ENCODE peak calls at places on chromosomes 7 and 10, in five cellular contexts. I is fibroblast of lung, Y is Panc1, L is left ventricle myocardium inferior, G is GM23338. U is an unnamed sample.

GRCh38 chr7:79090543-79090942 is 362.9 kb downstream of the MAGI2 start:
- DNase-seq in Y (no peak), L (no peak), G (no peak), I (peak), U (no peak)

GRCh38 chr10:129095980-129096339 is 371.1 kb upstream of the MGMT start:
- DNase-seq in L (no peak), I (no peak), Y (no peak), G (no peak), U (no peak)

GRCh38 chr7:158695726-158696452 is 8.7 kb downstream of the NCAPG2 start:
- DNase-seq in G (peak), L (peak), Y (no peak), I (peak), U (peak)

GRCh38 chr10:86836044-86836443 is 79.6 kb downstream of the BMPR1A start:
- DNase-seq in G (no peak), Y (no peak), I (no peak), L (no peak), U (no peak)

GRCh38 chr10:95536894-95537542 is 24.2 kb downstream of the SORBS1 start:
- DNase-seq in L (no peak), G (no peak), I (no peak), Y (no peak), U (no peak)

GRCh38 chr7:16739863-16740622 is 13.5 kb upstream of the TSPAN13 start:
- DNase-seq in Y (peak), L (peak), G (no peak), I (peak), U (peak)

GRCh38 chr10:14567421-14567820 is 207.3 kb downstream of the FAM107B start:
- DNase-seq in G (no peak), I (no peak), L (no peak), Y (no peak), U (no peak)

GRCh38 chr10:5943536-5943935 is 33.8 kb downstream of the IL15RA start:
- DNase-seq in Y (no peak), L (peak), I (peak), G (peak), U (no peak)

GRCh38 chr10:66513504-66513903 is 412.3 kb upstream of the LRRTM3 start:
- DNase-seq in L (no peak), I (no peak), G (no peak), Y (no peak), U (no peak)

GRCh38 chr7:103966593-103967277 is 22.7 kb downstream of the RELN start:
- DNase-seq in G (no peak), I (no peak), L (no peak), Y (no peak), U (no peak)

GRCh38 chr10:64515975-64516699 is 994.9 kb downstream of the REEP3 start:
- DNase-seq in G (no peak), Y (no peak), I (no peak), L (no peak), U (no peak)

GRCh38 chr10:133465191-133465949 is 11.6 kb downstream of the SCART1 start:
- DNase-seq in G (peak), L (no peak), I (no peak), Y (no peak), U (no peak)

GRCh38 chr10:60003709-60004191 is 97.4 kb upstream of the CCDC6 start:
- DNase-seq in Y (no peak), G (peak), I (no peak), L (no peak), U (no peak)

GRCh38 chr10:28284126-28284525 is 18.7 kb downstream of the MPP7 start:
- DNase-seq in L (no peak), I (no peak), G (no peak), Y (no peak), U (no peak)

GRCh38 chr7:142263598-142264380 is 5.9 kb upstream of the PRSS58 start:
- DNase-seq in I (no peak), Y (no peak), L (no peak), G (no peak), U (no peak)

GRCh38 chr10:93261961-93262610 is 188.4 kb downstream of the CYP26A1 start:
- DNase-seq in L (no peak), Y (no peak), I (no peak), G (no peak), U (no peak)

GRCh38 chr10:22340362-22341189 is 4.7 kb upstream of the SPAG6 start:
- DNase-seq in G (peak), I (no peak), Y (peak), L (peak), U (peak)

GRCh38 chr7:19754521-19755116 is 18.8 kb downstream of the TMEM196 start:
- DNase-seq in G (peak), L (no peak), Y (peak), I (peak), U (peak)

GRCh38 chr10:77552252-77552651 is 85.4 kb downstream of the KCNMA1 start:
- DNase-seq in G (no peak), Y (no peak), L (no peak), I (peak), U (no peak)

GRCh38 chr10:113663142-113663541 is 699 bp downstream of the NRAP start:
- DNase-seq in G (no peak), Y (no peak), L (no peak), I (no peak), U (no peak)

GRCh38 chr10:104339469-104340098 is 1.3 kb upstream of the ITPRIP start:
- DNase-seq in G (no peak), Y (no peak), L (no peak), I (peak), U (no peak)

GRCh38 chr7:43522406-43523156 is 60.3 kb upstream of the STK17A start:
- DNase-seq in G (no peak), I (no peak), L (no peak), Y (no peak), U (no peak)

GRCh38 chr7:138773817-138774216 is 24.0 kb upstream of the TMEM213 start:
- DNase-seq in Y (no peak), I (no peak), L (no peak), G (peak), U (no peak)

GRCh38 chr10:70461397-70462348 is 16.9 kb upstream of the PALD1 start:
- DNase-seq in I (peak), Y (peak), L (peak), G (peak), U (peak)

GRCh38 chr10:70255329-70256299 is 22.4 kb upstream of the PPA1 start:
- DNase-seq in I (no peak), G (peak), L (no peak), Y (no peak), U (no peak)

GRCh38 chr7:33093266-33093665 is 15.9 kb downstream of the RP9 start:
- DNase-seq in I (no peak), Y (no peak), G (no peak), L (no peak), U (no peak)

GRCh38 chr10:49154641-49155040 is 20.8 kb upstream of the FAM170B start:
- DNase-seq in L (no peak), G (no peak), Y (no peak), I (no peak), U (no peak)

GRCh38 chr7:149196151-149196704 is 882 bp downstream of the ZNF282 start:
- DNase-seq in G (peak), L (no peak), I (peak), Y (no peak), U (no peak)

GRCh38 chr10:84348860-84349259 is 20.5 kb downstream of the CCSER2 start:
- DNase-seq in I (peak), L (no peak), Y (no peak), G (no peak), U (no peak)

GRCh38 chr7:22549051-22549450 is 49.1 kb upstream of the STEAP1B start:
- DNase-seq in G (peak), Y (no peak), I (no peak), L (no peak), U (no peak)

GRCh38 chr10:118002581-118002980 is 44.2 kb downstream of the RAB11FIP2 start:
- DNase-seq in L (no peak), I (peak), Y (no peak), G (no peak), U (no peak)

GRCh38 chr7:124791426-124791825 is 25.8 kb upstream of the GPR37 start:
- DNase-seq in G (no peak), I (no peak), L (no peak), Y (no peak), U (no peak)

DNA sequence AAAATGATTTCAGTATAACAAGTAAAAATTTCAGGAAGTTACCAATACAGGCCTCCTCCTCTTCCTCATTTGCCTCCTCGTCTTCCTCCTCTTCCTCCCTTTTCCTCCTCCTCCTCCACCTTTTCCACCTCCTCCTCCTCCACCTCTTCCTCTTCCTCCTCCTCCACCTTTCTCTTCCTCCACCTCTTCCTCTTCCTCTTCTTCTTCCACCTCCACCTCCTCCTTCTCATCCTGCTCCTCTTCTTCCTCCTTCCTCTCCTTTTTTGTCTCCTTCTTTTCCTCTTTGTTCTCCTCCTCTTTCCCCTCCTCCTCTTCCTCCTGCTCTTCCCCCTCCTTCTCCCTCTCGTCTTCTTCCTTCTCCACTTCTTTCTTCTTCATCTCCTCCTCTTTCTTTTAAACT is 94.4 kb upstream of the SFMBT2 start:
- DNase-seq in L (no peak), Y (no peak), G (no peak), I (no peak), U (no peak)
- H3K4me3 ChIP-seq in L (no peak), Y (no peak), G (no peak), I (no peak), U (no peak)

GRCh38 chr7:2638224-2638991 is 6.6 kb downstream of the TTYH3 start:
- DNase-seq in I (peak), G (no peak), L (peak), Y (no peak), U (peak)
- TF ChIP-seq CTCF in I (no peak), G (no peak), L (no peak), Y (no peak), U (no peak)

GRCh38 chr7:6228363-6228762 is 44.1 kb downstream of the CYTH3 start:
- DNase-seq in I (peak), L (no peak), Y (no peak), G (peak), U (no peak)
- H3K4me3 ChIP-seq in I (peak), L (peak), Y (no peak), G (no peak), U (peak)

GRCh38 chr10:46048152-46048551 is 2.1 kb upstream of the MSMB start:
- DNase-seq in Y (no peak), G (peak), I (no peak), L (no peak), U (no peak)
- TF ChIP-seq CTCF in Y (no peak), G (no peak), I (no peak), L (no peak), U (no peak)

GRCh38 chr10:42975005-42975493 is 101.8 kb upstream of the RET start:
- DNase-seq in Y (no peak), I (no peak), L (no peak), G (no peak), U (no peak)
- H3K4me3 ChIP-seq in Y (no peak), I (no peak), L (no peak), G (no peak), U (no peak)

GRCh38 chr10:61795551-61795950 is 105.9 kb upstream of the ARID5B start:
- DNase-seq in L (no peak), Y (no peak), I (no peak), G (peak), U (no peak)
- TF ChIP-seq CTCF in L (no peak), Y (peak), I (peak), G (peak), U (no peak)

DNA sequence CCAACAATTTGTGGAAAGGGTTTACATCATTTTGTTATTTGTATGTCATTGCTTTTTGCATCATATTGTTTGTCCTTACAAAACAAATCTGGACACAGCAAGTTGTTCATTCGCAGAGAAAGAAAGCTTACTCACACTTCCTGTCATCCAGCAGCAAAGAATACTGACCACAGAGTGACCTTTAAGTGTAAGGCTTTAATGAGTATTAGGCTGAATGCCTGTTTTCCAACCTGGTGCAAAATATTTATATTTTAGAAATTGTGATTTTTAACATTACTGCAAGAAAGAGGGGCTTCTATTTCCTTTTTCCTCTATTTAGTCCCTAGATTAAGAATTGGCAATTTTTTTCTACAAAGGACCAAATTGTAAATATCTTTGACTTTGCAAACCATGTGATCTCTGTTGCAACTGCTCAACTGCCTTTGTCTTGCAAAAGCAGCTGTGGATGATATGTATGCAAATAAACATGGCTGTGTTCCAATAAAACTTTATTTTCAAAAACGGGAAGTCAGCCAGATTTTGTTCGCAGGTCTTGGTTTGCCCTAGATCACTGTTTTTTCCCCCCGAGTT is 27.8 kb upstream of the ITGB1 start:
- DNase-seq in I (peak), G (no peak), Y (no peak), L (no peak), U (no peak)
- H3K4me3 ChIP-seq in I (no peak), G (no peak), Y (no peak), L (no peak), U (no peak)

GRCh38 chr10:97608991-97609561 is 19.6 kb downstream of the C10orf62 start:
- DNase-seq in L (peak), Y (no peak), I (no peak), G (no peak), U (no peak)

GRCh38 chr10:97618285-97618684 is 15.0 kb downstream of the MORN4 start:
- DNase-seq in L (no peak), Y (no peak), G (no peak), I (no peak), U (no peak)

GRCh38 chr10:97607076-97607635 is 17.6 kb downstream of the C10orf62 start:
- DNase-seq in G (no peak), Y (no peak), L (no peak), I (no peak), U (no peak)

GRCh38 chr10:97611473-97611872 is 21.8 kb downstream of the MORN4 start:
- DNase-seq in I (no peak), G (no peak), Y (no peak), L (no peak), U (no peak)

GRCh38 chr10:97612386-97612785 is 20.9 kb downstream of the MORN4 start:
- DNase-seq in G (peak), Y (no peak), I (peak), L (no peak), U (peak)
- TF ChIP-seq CTCF in G (peak), Y (no peak), I (peak), L (peak), U (no peak)

GRCh38 chr10:11827006-11827405 is 3.9 kb downstream of the PROSER2 start:
- DNase-seq in I (no peak), L (no peak), Y (no peak), G (no peak), U (no peak)

GRCh38 chr10:11825796-11826414 is 2.7 kb downstream of the PROSER2 start:
- DNase-seq in Y (no peak), L (no peak), G (no peak), I (no peak), U (no peak)

GRCh38 chr10:11824825-11825224 is 1.7 kb downstream of the PROSER2 start:
- DNase-seq in L (no peak), I (no peak), Y (no peak), G (no peak), U (no peak)

GRCh38 chr10:11828682-11829284 is 5.6 kb downstream of the PROSER2 start:
- DNase-seq in G (peak), Y (no peak), L (no peak), I (no peak), U (no peak)

DNA sequence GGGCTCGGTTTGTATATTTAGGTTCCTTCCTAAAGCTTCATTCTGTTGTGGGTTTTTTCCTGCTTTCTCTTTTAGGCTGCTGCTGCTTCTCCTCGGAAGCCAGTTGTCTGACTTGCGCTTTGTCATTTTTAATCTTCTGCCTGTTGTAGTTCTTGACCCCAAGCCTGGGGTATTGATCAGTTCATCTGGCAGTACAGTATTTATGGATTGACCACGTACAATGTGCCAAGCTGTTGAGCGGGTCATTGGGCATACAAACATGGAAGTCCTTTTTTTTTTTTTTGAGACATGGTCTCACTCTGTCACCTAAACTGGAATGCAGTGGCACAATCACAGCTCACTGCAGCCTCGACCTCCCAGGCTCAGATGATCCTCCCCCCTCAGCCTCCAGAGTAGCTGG is 4.3 kb downstream of the PROSER2 start:
- DNase-seq in G (no peak), Y (no peak), I (no peak), L (no peak), U (no peak)
- H3K4me3 ChIP-seq in G (no peak), Y (no peak), I (no peak), L (no peak), U (no peak)

DNA sequence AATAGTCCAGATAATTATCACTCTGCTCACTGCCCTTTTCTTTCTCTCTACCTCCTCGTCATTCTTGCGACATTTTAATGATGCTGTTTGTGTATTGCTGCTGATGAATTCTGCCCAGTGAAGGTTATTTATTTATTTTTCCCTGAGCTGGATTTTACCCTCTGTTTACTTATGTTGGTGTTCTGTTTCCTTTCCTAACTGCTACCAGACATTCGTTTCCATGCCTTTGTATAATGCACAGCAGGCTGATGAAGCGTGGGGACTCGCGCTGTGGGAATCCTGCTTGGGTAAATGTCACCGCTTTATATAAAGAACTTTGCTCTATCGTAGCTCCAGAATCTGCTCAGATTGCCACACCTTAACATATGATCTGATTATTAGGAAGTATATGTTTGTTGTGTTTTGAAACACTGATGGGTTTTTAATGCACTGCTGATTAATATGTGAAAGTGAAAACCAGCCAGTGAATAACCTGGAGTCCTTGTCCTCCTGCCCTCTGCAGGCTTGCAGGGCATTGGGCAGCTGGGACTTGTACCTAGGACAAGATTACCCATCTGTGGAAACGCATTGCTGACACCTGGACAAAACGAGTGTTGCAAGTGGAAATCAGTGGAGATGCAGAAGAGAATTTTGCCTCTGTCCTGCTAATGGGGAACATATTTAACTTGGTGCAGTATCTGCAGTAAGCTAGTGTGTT is 291.5 kb downstream of the SDK1 start:
- DNase-seq in L (no peak), G (no peak), Y (peak), I (peak), U (no peak)
- TF ChIP-seq CTCF in L (no peak), G (no peak), Y (peak), I (no peak), U (no peak)